ENCODE peak calls at places on chromosomes 13 and 19, in four cellular contexts. S is HAP-1, E is kidney, N is tibial artery. R is an unnamed sample. For H3K4me1, the result is how much of the 10 kb centered on the place peaks cover.

GRCh38 chr13:48849515-48849914 is 126.2 kb upstream of the FNDC3A start:
- DNase-seq in S (no peak), E (no peak), N (no peak), R (no peak)

GRCh38 chr19:32168111-32168510 is 177.3 kb upstream of the ZNF507 start:
- DNase-seq in S (no peak), E (no peak), N (no peak), R (no peak)

GRCh38 chr13:73608731-73609485 is 525.3 kb downstream of the KLF12 start:
- DNase-seq in S (no peak), E (no peak), N (no peak), R (no peak)

GRCh38 chr13:60699636-60700035 is 302.6 kb downstream of the TDRD3 start:
- DNase-seq in S (no peak), E (no peak), N (no peak), R (no peak)

GRCh38 chr19:50501568-50502475 is 9.2 kb downstream of the JOSD2 start:
- DNase-seq in S (no peak), E (peak), N (peak), R (no peak)

GRCh38 chr19:17424743-17425365 is 5.0 kb downstream of the MVB12A start:
- DNase-seq in S (peak), E (no peak), N (no peak), R (no peak)

GRCh38 chr13:46720189-46720588 is 76.8 kb downstream of the ESD start:
- DNase-seq in S (no peak), E (no peak), N (no peak), R (no peak)

GRCh38 chr19:42313096-42313839 is at the start of gene TMEM145:
- DNase-seq in S (peak), E (peak), N (no peak), R (no peak)

GRCh38 chr13:24261566-24261965 is 47.8 kb upstream of the C1QTNF9 start:
- DNase-seq in S (no peak), E (no peak), N (no peak), R (peak)

GRCh38 chr19:30449191-30449590 is 77.0 kb downstream of the ZNF536 start:
- DNase-seq in S (no peak), E (no peak), N (no peak), R (no peak)

GRCh38 chr19:49570997-49571676 is 9.2 kb downstream of the NOSIP start:
- DNase-seq in S (peak), E (no peak), N (no peak), R (no peak)

GRCh38 chr19:3687774-3688706 is 12.2 kb downstream of the PIP5K1C start:
- DNase-seq in S (no peak), E (peak), N (no peak), R (peak)

GRCh38 chr19:1279782-1280341 is 4.5 kb downstream of the FAM174C start:
- DNase-seq in S (peak), E (peak), N (peak), R (peak)

GRCh38 chr19:6103217-6103644 is 7.1 kb downstream of the RFX2 start:
- DNase-seq in S (no peak), E (no peak), N (peak), R (no peak)

GRCh38 chr13:20128459-20128927 is 32.4 kb downstream of the GJA3 start:
- DNase-seq in S (no peak), E (no peak), N (no peak), R (no peak)

GRCh38 chr19:38142176-38143035 is 81.6 kb downstream of the DPF1 start:
- DNase-seq in S (peak), E (no peak), N (no peak), R (no peak)

GRCh38 chr13:20528451-20528850 is 2.8 kb upstream of the CRYL1 start:
- DNase-seq in S (no peak), E (no peak), N (no peak), R (no peak)

GRCh38 chr13:104321756-104322155 is 1255.5 kb upstream of the SLC10A2 start:
- DNase-seq in S (no peak), E (no peak), N (no peak), R (no peak)

GRCh38 chr13:28476919-28477708 is 17.8 kb downstream of the FLT1 start:
- DNase-seq in S (no peak), E (no peak), N (no peak), R (no peak)
- H3K4me1 ChIP-seq in S (under half), E (under half), N (under half), R (under half)

DNA sequence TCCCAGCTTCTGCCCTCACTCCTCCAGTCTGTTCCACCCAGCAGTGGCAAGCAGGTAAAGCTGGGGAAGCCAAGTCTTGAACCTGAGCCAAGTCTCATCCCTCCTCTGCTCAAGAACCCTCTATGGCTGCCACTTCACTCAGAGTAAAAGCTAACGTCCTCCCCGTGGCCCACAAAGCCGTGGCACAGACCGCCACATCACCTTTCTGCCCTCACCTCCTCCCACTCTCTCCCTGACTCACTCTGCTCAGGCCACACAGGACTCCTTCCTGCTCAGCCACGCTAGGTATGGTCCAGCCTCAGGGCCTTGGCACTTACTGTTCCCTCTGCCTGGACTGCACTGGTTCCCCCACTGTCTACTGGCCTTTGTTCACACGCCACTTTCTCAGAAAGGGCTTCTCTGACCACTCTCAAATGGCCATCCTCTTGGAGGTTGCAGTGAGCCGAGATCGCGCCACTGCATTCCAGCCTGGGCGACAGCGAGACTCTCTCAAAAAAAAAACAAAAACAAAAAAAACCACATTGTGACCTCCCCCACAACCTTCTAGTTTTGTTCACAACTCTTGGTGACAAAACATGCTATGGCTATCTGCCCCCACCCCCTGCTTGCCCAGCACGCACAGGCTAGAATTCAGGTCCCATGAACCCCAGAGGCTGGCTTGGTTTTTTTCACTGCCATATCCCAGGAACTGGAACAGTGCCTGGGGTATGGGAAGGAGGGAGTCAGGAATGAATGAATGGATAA is 15.8 kb downstream of the NDUFB7 start:
- DNase-seq in S (no peak), E (no peak), N (no peak), R (no peak)
- H3K4me1 ChIP-seq in S (under half), E (under half), N (under half), R (under half)

DNA sequence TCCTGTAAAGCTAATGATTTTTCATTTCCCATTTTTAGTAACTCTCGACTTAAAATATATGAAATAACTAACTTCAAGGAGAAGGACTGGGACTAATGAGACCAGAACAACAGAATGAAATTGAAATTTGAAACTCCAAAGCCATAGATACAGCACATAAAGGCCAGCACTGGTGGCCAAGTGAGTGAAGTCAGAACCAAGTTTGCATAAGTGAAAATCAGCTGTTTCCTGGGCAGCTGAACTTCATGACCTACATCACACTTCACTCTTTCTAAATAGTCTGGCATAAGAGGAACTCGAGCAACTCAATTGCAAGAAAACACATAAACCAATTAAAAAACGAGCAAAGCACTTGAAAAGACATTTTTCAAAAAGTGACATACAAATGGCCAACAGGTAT is 84.5 kb downstream of the DCLK1 start:
- DNase-seq in S (no peak), E (no peak), N (no peak), R (no peak)
- H3K4me1 ChIP-seq in S (under half), E (under half), N (under half), R (under half)

DNA sequence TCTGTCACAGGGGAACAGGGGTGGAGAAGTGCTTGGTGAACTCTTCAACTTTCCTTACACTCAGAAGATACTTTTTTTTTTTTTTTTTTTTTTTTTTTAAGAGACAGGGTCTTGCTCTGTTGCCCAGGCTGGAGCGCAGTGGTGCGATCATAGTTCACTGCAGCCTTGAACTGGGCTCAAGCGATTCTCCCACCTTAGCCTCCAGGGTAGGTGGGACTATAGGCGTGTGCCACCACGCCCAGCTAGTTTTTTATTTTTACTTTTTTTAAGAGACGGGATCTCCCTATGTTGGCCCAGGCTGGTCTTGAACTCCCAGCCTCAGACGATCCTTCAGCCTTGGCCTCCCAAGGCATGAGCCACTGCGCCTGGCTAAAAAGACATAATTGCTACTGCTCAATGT is 11.5 kb downstream of the CEBPG start:
- DNase-seq in S (no peak), E (no peak), N (no peak), R (no peak)
- H3K4me1 ChIP-seq in S (under half), E (under half), N (under half), R (under half)

GRCh38 chr19:18496980-18497256 is 25.0 kb downstream of the ELL start:
- DNase-seq in S (no peak), E (no peak), N (no peak), R (no peak)
- H3K4me1 ChIP-seq in S (under half), E (half or more), N (half or more), R (half or more)

R was measured in effector memory CD4-positive, alpha-beta T cell.